ENCODE peak calls at places on chromosome 22, in eight cellular contexts. B is sigmoid colon; N is fibroblast of lung; U is body of pancreas; A is left ventricle myocardium inferior; P is tibial artery; Z is CD4-positive, alpha-beta memory T cell; S is PC-3. C is an unnamed sample.
A peak's percentile ranks its signal among the peaks of the same experiment; 100 is the strongest.

GRCh38 chr22:35601013-35601580 is 16.0 kb downstream of the MB start:
- DNase-seq in B (no peak), N (no peak), U (no peak), A (no peak), P (no peak), Z (no peak), S (no peak), C (no peak)

GRCh38 chr22:30397656-30398635 is 1.1 kb downstream of the SEC14L2 start:
- DNase-seq in B (no peak), N (no peak), U (no peak), A (no peak), P (no peak), Z (no peak), S (peak; percentile 3), C (peak; percentile 91)

GRCh38 chr22:42925598-42925997 is 68.5 kb upstream of the ARFGAP3 start:
- DNase-seq in B (no peak), N (no peak), U (no peak), A (no peak), P (no peak), Z (no peak), S (no peak), C (no peak)

GRCh38 chr22:25346859-25347751 is 127.7 kb downstream of the CRYBB2 start:
- DNase-seq in B (peak; percentile 38), N (no peak), U (no peak), A (no peak), P (no peak), Z (no peak), S (no peak), C (no peak)

GRCh38 chr22:35341090-35341874 is 39.6 kb upstream of the HMOX1 start:
- DNase-seq in B (no peak), N (no peak), U (no peak), A (no peak), P (no peak), Z (no peak), S (no peak), C (no peak)

GRCh38 chr22:29369460-29369859 is 18.9 kb downstream of the AP1B1 start:
- DNase-seq in B (peak; percentile 89), N (peak; percentile 66), U (no peak), A (peak; percentile 64), P (peak; percentile 80), Z (no peak), S (no peak), C (peak; percentile 52)

GRCh38 chr22:31943976-31944699 is at the start of gene YWHAH:
- DNase-seq in B (peak; percentile 98), N (peak; percentile 92), U (peak; percentile 98), A (peak; percentile 97), P (peak; percentile 98), Z (peak; percentile 86), S (peak; percentile 88), C (peak; percentile 97)

GRCh38 chr22:29152381-29153138 is 53.1 kb upstream of the EMID1 start:
- DNase-seq in B (peak; percentile 69), N (no peak), U (no peak), A (peak; percentile 39), P (peak; percentile 72), Z (no peak), S (no peak), C (no peak)

GRCh38 chr22:17115311-17115710 is 5.8 kb downstream of the TMEM121B start:
- DNase-seq in B (peak; percentile 30), N (peak; percentile 27), U (no peak), A (no peak), P (no peak), Z (no peak), S (no peak), C (no peak)

GRCh38 chr22:46514592-46515207 is 22.7 kb downstream of the CELSR1 start:
- DNase-seq in B (no peak), N (peak; percentile 23), U (no peak), A (no peak), P (no peak), Z (no peak), S (peak; percentile 76), C (no peak)

GRCh38 chr22:28123989-28124766 is 205.1 kb upstream of the PITPNB start:
- DNase-seq in B (no peak), N (no peak), U (no peak), A (no peak), P (no peak), Z (no peak), S (no peak), C (no peak)

GRCh38 chr22:26615830-26616435 is 1.9 kb downstream of the CRYBB1 start:
- DNase-seq in B (no peak), N (no peak), U (no peak), A (no peak), P (no peak), Z (no peak), S (no peak), C (no peak)
- H3K4me1 ChIP-seq in B (no peaks in the 10 kb centered on the region), N (peaks cover 5% of the 10 kb centered on the region), U (no peaks in the 10 kb centered on the region), A (peaks cover 25% of the 10 kb centered on the region), P (no peaks in the 10 kb centered on the region), Z (peaks cover 3% of the 10 kb centered on the region), S (peaks cover 3% of the 10 kb centered on the region), C (no peaks in the 10 kb centered on the region)

GRCh38 chr22:39904864-39905263 is 4.0 kb downstream of the GRAP2 start:
- DNase-seq in B (no peak), N (no peak), U (no peak), A (no peak), P (no peak), Z (no peak), S (no peak), C (no peak)
- H3K4me1 ChIP-seq in B (no peaks in the 10 kb centered on the region), N (no peaks in the 10 kb centered on the region), U (no peaks in the 10 kb centered on the region), A (no peaks in the 10 kb centered on the region), P (no peaks in the 10 kb centered on the region), Z (peaks cover 52% of the 10 kb centered on the region), S (no peaks in the 10 kb centered on the region), C (no peaks in the 10 kb centered on the region)

GRCh38 chr22:19998991-19999820 is 17.4 kb downstream of the ARVCF start:
- DNase-seq in B (no peak), N (no peak), U (no peak), A (no peak), P (peak; percentile 65), Z (no peak), S (no peak), C (no peak)

GRCh38 chr22:19996694-19997384 is 19.8 kb downstream of the ARVCF start:
- DNase-seq in B (no peak), N (no peak), U (no peak), A (no peak), P (peak; percentile 63), Z (no peak), S (no peak), C (no peak)

GRCh38 chr22:19998232-19998951 is 18.2 kb downstream of the ARVCF start:
- DNase-seq in B (no peak), N (no peak), U (no peak), A (no peak), P (peak; percentile 64), Z (no peak), S (no peak), C (no peak)

GRCh38 chr22:19995611-19996339 is 20.8 kb downstream of the ARVCF start:
- DNase-seq in B (no peak), N (peak; percentile 57), U (no peak), A (no peak), P (peak; percentile 91), Z (no peak), S (no peak), C (no peak)

GRCh38 chr22:19997561-19998231 is 18.9 kb downstream of the ARVCF start:
- DNase-seq in B (no peak), N (no peak), U (no peak), A (no peak), P (peak; percentile 54), Z (no peak), S (no peak), C (no peak)
- H3K4me1 ChIP-seq in B (no peaks in the 10 kb centered on the region), N (peaks cover 11% of the 10 kb centered on the region), U (no peaks in the 10 kb centered on the region), A (peaks cover 73% of the 10 kb centered on the region), P (peaks cover 8% of the 10 kb centered on the region), Z (no peaks in the 10 kb centered on the region), S (no peaks in the 10 kb centered on the region), C (no peaks in the 10 kb centered on the region)

DNA sequence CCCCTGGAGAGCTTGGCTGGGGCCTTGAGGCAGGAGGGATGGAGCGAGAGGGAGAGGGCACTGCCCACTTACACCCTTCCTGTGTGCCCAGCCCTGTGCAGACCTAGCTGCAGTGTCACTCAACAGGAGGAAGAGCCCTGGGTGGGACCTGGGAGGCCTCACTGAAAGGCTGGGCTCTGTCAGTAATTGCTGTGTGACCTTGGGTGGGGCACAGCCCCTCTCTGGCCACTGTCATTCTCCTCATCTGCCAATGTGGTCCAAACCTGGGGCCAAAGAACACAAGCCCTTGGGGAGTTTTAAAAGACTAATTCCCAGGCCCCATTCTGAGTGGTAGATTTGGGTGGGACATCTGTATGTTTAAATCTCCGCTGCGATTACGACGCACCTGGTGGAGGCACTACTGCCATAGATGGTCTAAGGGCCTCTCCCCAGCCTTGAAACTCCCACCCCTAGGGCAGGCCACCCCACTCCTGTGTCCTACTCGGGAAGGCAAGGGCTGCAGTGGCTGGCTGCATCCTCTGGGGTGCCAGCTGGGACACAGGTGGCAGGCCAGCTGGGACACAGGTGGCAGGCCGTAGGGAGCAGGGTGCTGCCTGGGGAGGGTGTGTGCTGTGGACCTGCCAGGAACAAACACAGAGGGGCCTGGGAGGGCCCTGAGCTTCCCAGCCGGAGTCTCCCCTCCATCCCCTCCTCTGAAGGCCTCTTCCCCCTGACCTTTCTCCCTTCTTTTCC is 12.3 kb upstream of the SOX10 start:
- DNase-seq in B (no peak), N (no peak), U (no peak), A (no peak), P (no peak), Z (no peak), S (no peak), C (no peak)
- H3K4me1 ChIP-seq in B (no peaks in the 10 kb centered on the region), N (no peaks in the 10 kb centered on the region), U (peaks cover 28% of the 10 kb centered on the region), A (peaks cover 14% of the 10 kb centered on the region), P (no peaks in the 10 kb centered on the region), Z (no peaks in the 10 kb centered on the region), S (peaks cover 14% of the 10 kb centered on the region), C (no peaks in the 10 kb centered on the region)

DNA sequence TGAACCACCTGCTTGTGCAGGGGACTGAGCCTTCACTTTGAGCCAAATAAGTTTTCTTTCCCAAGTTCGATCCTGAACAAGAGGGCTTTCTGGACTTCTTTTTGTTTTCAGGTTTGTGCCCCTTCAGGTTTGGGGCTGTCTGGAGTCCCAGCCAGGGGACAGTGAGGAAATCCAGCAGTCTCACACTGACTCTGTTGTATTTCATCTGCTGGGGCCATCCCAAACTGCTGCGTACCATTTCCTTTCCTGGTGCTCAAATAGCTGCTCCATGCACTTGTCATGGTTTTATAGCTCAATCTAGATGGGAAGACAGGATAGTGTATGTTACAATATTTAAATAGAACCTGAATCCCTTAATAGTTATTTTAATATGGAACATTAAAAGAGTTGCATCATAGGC is 66.3 kb upstream of the IGLL5 start:
- DNase-seq in B (no peak), N (no peak), U (no peak), A (no peak), P (no peak), Z (no peak), S (no peak), C (no peak)
- H3K4me1 ChIP-seq in B (no peaks in the 10 kb centered on the region), N (no peaks in the 10 kb centered on the region), U (no peaks in the 10 kb centered on the region), A (peaks cover 25% of the 10 kb centered on the region), P (no peaks in the 10 kb centered on the region), Z (peaks cover 89% of the 10 kb centered on the region), S (no peaks in the 10 kb centered on the region), C (no peaks in the 10 kb centered on the region)

DNA sequence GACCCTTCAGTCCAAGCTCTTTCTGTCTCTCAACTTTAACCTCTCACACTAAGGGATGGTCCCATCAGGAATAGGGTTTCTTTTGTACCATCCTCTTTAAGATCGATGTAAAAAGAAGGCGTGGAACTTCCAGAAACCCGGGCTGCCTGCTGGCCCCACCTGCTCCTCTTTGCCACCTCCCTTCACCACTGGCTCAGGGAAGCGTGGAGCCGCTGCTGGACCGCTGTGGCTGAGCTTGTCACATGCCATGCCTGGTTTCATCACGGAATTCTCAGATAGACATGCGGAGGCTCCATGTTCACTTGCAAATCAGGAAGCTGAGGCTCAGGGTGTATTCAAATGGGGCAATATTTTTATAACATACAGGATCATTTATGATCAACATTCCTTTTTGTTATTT is 399.7 kb downstream of the BRD1 start:
- DNase-seq in B (no peak), N (no peak), U (no peak), A (no peak), P (no peak), Z (no peak), S (no peak), C (no peak)
- H3K4me1 ChIP-seq in B (no peaks in the 10 kb centered on the region), N (no peaks in the 10 kb centered on the region), U (no peaks in the 10 kb centered on the region), A (no peaks in the 10 kb centered on the region), P (no peaks in the 10 kb centered on the region), Z (no peaks in the 10 kb centered on the region), S (no peaks in the 10 kb centered on the region), C (no peaks in the 10 kb centered on the region)